ENCODE peak calls at places on chromosomes 16 and 17, in five cellular contexts. J, P, T, H and N are unnamed samples.

GRCh38 chr17:78596871-78597635 is 19.9 kb upstream of the DNAH17 start:
- DNase-seq in P (no peak), J (no peak), H (no peak), T (no peak), N (no peak)

GRCh38 chr16:79599256-79599836 is 1.2 kb downstream of the MAF start:
- DNase-seq in P (no peak), T (no peak), J (peak; percentile 36), H (peak; percentile 61), N (no peak)

GRCh38 chr16:21611546-21612384 is 12.4 kb downstream of the METTL9 start:
- DNase-seq in J (no peak), P (peak; percentile 25), T (peak; percentile 23), H (no peak), N (peak; percentile 75)

GRCh38 chr17:72514888-72515287 is 394.1 kb downstream of the SOX9 start:
- DNase-seq in J (peak; percentile 62), T (peak; percentile 31), H (no peak), P (peak; percentile 81), N (peak; percentile 24)

GRCh38 chr17:20300399-20301037 is 166.8 kb downstream of the LGALS9B start:
- DNase-seq in H (no peak), P (peak; percentile 35), J (peak; percentile 63), T (no peak), N (peak; percentile 15)

GRCh38 chr16:30395155-30395991 is at the start of gene ZNF48:
- DNase-seq in H (peak; percentile 97), J (peak; percentile 81), T (peak; percentile 56), P (peak; percentile 93), N (peak; percentile 70)

GRCh38 chr17:34883106-34884000 is 77.9 kb downstream of the CCT6B start:
- DNase-seq in P (no peak), J (no peak), T (no peak), H (no peak), N (no peak)

GRCh38 chr16:88685156-88686061 is 898 bp downstream of the SNAI3 start:
- DNase-seq in J (peak; percentile 68), T (no peak), P (peak; percentile 45), H (no peak), N (peak; percentile 67)

GRCh38 chr17:29867643-29868181 is 62.3 kb downstream of the SSH2 start:
- DNase-seq in H (peak; percentile 32), P (no peak), J (no peak), T (peak; percentile 3), N (no peak)

GRCh38 chr16:86676216-86676800 is 98.0 kb downstream of the FOXL1 start:
- DNase-seq in P (peak; percentile 53), T (peak; percentile 57), J (peak; percentile 92), H (no peak), N (peak; percentile 95)

GRCh38 chr16:22386976-22387375 is 12.6 kb upstream of the CDR2 start:
- DNase-seq in T (peak; percentile 88), H (no peak), J (peak; percentile 89), P (peak; percentile 92), N (no peak)

GRCh38 chr16:1457489-1458245 is 13.3 kb upstream of the CCDC154 start:
- DNase-seq in P (no peak), J (no peak), H (no peak), T (no peak), N (no peak)

GRCh38 chr17:17769869-17770361 is 66.9 kb downstream of the SREBF1 start:
- DNase-seq in J (no peak), H (no peak), P (no peak), T (no peak), N (no peak)

GRCh38 chr17:76383645-76384221 is 676 bp upstream of the SPHK1 start:
- DNase-seq in H (peak; percentile 81), J (peak; percentile 68), T (peak; percentile 37), P (peak; percentile 63), N (peak; percentile 57)

GRCh38 chr17:909642-910323 is 69.8 kb downstream of the NXN start:
- DNase-seq in P (no peak), T (no peak), H (no peak), J (peak; percentile 33), N (peak; percentile 69)

GRCh38 chr17:75695830-75696271 is 25.4 kb upstream of the ITGB4 start:
- DNase-seq in P (no peak), H (no peak), T (no peak), J (no peak), N (no peak)

GRCh38 chr17:56867948-56868376 is 34.0 kb downstream of the DGKE start:
- DNase-seq in T (no peak), H (no peak), J (peak; percentile 42), P (peak; percentile 74), N (peak; percentile 39)

GRCh38 chr16:72894291-72895151 is 153.4 kb downstream of the ZFHX3 start:
- DNase-seq in J (peak; percentile 54), P (peak; percentile 73), T (no peak), H (no peak), N (no peak)

GRCh38 chr17:75652341-75652740 is 14.6 kb downstream of the RECQL5 start:
- DNase-seq in J (no peak), H (no peak), T (no peak), P (no peak), N (no peak)

GRCh38 chr17:28405632-28406477 is at the start of gene SLC46A1:
- DNase-seq in J (peak; percentile 10), H (peak; percentile 67), T (peak; percentile 38), P (peak; percentile 7), N (peak; percentile 17)

GRCh38 chr16:75109732-75110243 is 6.8 kb downstream of the LDHD start:
- DNase-seq in P (no peak), H (no peak), T (peak; percentile 41), J (no peak), N (peak; percentile 27)

GRCh38 chr16:51151435-51151950 is 423 bp upstream of the SALL1 start:
- DNase-seq in J (peak; percentile 13), P (peak; percentile 79), H (peak; percentile 96), T (no peak), N (no peak)

GRCh38 chr16:54210437-54211081 is 76.0 kb downstream of the IRX3 start:
- DNase-seq in J (no peak), H (no peak), P (no peak), T (no peak), N (no peak)

GRCh38 chr16:56626685-56627084 is 1.1 kb downstream of the MT1E start:
- DNase-seq in J (no peak), P (no peak), H (no peak), T (no peak), N (no peak)

GRCh38 chr17:78476973-78477372 is 98.5 kb downstream of the PGS1 start:
- DNase-seq in J (no peak), P (no peak), T (peak; percentile 30), H (no peak), N (peak; percentile 85)

GRCh38 chr16:19898924-19899604 is 14.4 kb upstream of the GPRC5B start:
- DNase-seq in T (peak; percentile 69), J (peak; percentile 72), H (peak; percentile 72), P (peak; percentile 62), N (peak; percentile 62)

GRCh38 chr17:19731626-19732025 is 15.2 kb upstream of the SLC47A2 start:
- DNase-seq in T (no peak), H (no peak), J (no peak), P (no peak), N (no peak)

GRCh38 chr16:14015948-14016347 is 55.2 kb upstream of the MRTFB start:
- DNase-seq in T (peak; percentile 65), J (peak; percentile 90), H (no peak), P (peak; percentile 73), N (peak; percentile 89)

GRCh38 chr16:68626557-68626956 is 18.6 kb upstream of the CDH3 start:
- DNase-seq in J (no peak), T (no peak), P (no peak), H (no peak), N (no peak)

DNA sequence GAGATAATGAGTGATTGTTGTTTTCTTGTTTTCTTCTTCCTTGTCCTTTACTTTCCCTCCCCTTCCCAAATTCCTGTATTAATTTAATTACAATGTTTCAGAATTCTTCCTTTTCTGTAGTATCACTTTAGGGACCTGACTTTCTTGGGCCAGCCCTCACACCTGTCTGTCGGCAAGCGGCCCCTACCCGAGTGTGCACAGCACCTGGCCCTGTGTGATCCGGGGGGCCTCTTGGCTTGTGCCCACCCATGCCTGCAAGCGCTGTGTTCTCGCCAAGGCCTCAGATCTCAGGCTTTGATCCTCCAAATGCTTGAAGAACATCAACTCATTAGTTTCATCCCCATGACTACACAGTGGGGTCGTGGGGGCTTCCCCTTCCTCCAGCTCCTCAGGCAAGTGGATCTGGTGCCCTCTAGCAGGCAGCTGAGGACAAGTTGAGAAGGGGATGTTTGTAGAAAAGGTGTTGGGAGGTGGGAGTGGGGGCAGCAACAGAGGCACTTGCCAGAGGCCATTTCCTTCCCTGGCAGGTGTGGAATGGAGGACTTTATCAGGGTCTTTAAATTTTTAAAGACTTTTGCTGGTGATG is 15.7 kb upstream of the CDH3 start:
- DNase-seq in P (no peak), T (no peak), H (no peak), J (no peak), N (no peak)
- TF ChIP-seq CTCF in P (no peak), T (no peak), H (no peak), J (no peak), N (no peak)

DNA sequence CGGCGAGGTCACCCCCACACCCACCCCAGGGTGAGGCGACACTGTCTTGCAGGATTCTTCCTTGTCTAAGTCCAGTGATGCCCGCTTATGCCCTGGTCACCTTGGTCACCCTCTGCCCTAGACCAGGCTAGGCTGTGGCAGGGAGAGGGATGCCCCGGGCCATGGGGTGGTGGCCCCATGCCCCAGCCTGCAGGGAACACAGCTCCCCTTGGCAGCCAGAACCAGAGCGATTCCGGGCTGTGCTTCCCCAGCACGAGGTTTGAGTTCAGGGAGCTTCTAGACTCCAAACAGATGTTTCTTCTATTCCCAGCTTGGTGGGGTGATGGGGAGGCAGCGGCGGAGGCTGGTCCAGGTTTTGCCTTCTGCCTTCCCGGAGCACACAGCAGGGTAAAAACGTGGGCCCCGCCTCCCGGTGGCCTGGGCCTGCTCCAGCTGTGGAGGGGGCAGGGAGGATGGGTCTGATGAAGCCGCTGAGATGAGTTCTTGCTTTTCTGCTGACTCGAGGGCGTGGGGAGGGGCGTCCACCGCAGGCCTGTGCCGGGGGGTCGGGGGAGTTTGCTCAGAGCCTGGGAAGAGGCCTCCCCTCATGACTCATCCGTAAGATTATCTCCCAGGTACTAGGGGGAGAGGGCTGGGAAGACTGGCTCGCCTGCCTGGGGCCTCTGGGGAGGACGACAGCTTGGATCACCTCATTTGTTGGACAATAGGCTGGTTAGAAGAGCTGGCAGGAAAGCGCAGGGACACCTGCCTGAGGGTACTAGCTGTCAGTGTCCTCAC is 15.4 kb downstream of the SMTNL2 start:
- DNase-seq in H (peak; percentile 57), P (peak; percentile 51), J (no peak), T (peak; percentile 19), N (peak; percentile 46)
- H3K4me3 ChIP-seq in H (no peak overlapping the region), P (no peak overlapping the region), J (no peak overlapping the region), T (no peak overlapping the region), N (no peak overlapping the region)

DNA sequence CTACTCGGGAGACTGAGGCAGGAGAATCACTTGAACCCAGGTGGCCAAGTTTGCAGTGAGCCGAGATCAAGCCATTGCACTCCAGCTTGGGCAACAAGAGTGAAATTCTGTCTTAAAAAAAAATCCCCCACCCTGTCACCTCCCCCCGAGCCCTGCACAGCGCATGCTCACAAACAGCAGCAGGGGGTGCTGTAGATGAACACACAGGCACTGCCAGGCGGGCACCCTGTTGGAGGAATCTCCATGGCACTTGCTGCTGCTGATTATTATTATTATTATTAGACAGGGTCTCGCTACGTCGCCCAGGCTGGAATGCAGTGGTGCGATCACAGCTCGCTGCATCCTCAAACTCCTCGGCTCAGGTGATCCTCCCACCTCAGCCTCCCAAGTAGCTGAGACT is 24.6 kb downstream of the FZD2 start:
- DNase-seq in H (no peak), T (peak; percentile 60), J (peak; percentile 32), P (no peak), N (no peak)
- TF ChIP-seq CTCF in H (peak; percentile 32), T (peak; percentile 61), J (peak; percentile 33), P (peak; percentile 31), N (no peak)

DNA sequence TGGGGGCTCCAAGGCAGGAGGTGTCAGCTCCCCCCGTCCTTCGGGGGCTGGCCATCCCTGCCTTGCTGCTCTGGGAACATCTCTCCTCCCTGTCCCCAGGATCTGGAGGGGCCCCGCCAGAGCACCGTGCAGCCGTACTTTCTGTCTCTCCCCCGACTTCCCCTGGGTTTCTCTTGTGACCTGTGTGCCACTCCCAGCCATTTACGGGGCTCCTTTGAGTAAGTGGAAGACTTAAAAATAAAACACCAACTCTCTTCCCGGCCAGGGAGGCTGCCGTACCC is 60.6 kb downstream of the BAIAP2 start:
- DNase-seq in P (no peak), J (no peak), H (no peak), T (no peak), N (no peak)
- H3K4me3 ChIP-seq in P (no peak overlapping the region), J (no peak overlapping the region), H (no peak overlapping the region), T (no peak overlapping the region), N (no peak overlapping the region)